ENCODE peak calls at places on chromosomes 13 and 19, in six cellular contexts. I is kidney epithelial cell, A is endodermal cell, W is PC-3, B is SK-N-SH, E is brain microvascular endothelial cell. J is an unnamed sample.

GRCh38 chr13:52127783-52128702 is 830 bp downstream of the NEK5 start:
- DNase-seq in I (no peak), A (peak; percentile 88), W (peak; percentile 79), B (peak; percentile 84), E (peak; percentile 48), J (peak; percentile 45)

GRCh38 chr13:41456768-41457588 is at the start of gene RGCC:
- DNase-seq in I (no peak), A (peak; percentile 89), W (peak; percentile 56), B (peak; percentile 85), E (peak; percentile 61), J (no peak)

GRCh38 chr13:87661471-87661870 is 9.7 kb upstream of the SLITRK5 start:
- DNase-seq in I (peak; percentile 49), A (no peak), W (peak; percentile 70), B (no peak), E (no peak), J (peak; percentile 80)

GRCh38 chr13:42735011-42735410 is 46.4 kb upstream of the FAM216B start:
- DNase-seq in I (no peak), A (no peak), W (no peak), B (no peak), E (no peak), J (no peak)

GRCh38 chr19:1250374-1251232 is 2.2 kb downstream of the MIDN start:
- DNase-seq in I (no peak), A (peak; percentile 84), W (no peak), B (peak; percentile 73), E (peak; percentile 40), J (no peak)

GRCh38 chr19:5205388-5205787 is 135.2 kb downstream of the PTPRS start:
- DNase-seq in I (no peak), A (no peak), W (no peak), B (no peak), E (no peak), J (no peak)

GRCh38 chr19:40282920-40283319 is 2.2 kb downstream of the AKT2 start:
- DNase-seq in I (no peak), A (no peak), W (no peak), B (no peak), E (no peak), J (no peak)

GRCh38 chr13:44519642-44520041 is 56.5 kb downstream of the TSC22D1 start:
- DNase-seq in I (no peak), A (no peak), W (no peak), B (no peak), E (no peak), J (no peak)

GRCh38 chr13:35840991-35841604 is 290.1 kb downstream of the DCLK1 start:
- DNase-seq in I (no peak), A (no peak), W (no peak), B (no peak), E (no peak), J (no peak)

GRCh38 chr19:1251503-1252220 is 3.3 kb downstream of the MIDN start:
- DNase-seq in I (no peak), A (peak; percentile 71), W (no peak), B (peak; percentile 65), E (no peak), J (no peak)

GRCh38 chr19:42553292-42554045 is 25.2 kb upstream of the CEACAM1 start:
- DNase-seq in I (peak; percentile 28), A (no peak), W (peak; percentile 38), B (no peak), E (peak; percentile 71), J (peak; percentile 26)

GRCh38 chr13:77384999-77385398 is 58.1 kb upstream of the MYCBP2 start:
- DNase-seq in I (no peak), A (no peak), W (no peak), B (no peak), E (no peak), J (no peak)

GRCh38 chr19:32675720-32676185 is at the start of gene RGS9BP:
- DNase-seq in I (no peak), A (peak; percentile 77), W (peak; percentile 61), B (peak; percentile 88), E (peak; percentile 39), J (no peak)

GRCh38 chr13:32988588-32989256 is 27.5 kb upstream of the KL start:
- DNase-seq in I (no peak), A (no peak), W (no peak), B (no peak), E (no peak), J (no peak)

GRCh38 chr13:112056284-112056727 is 10.6 kb upstream of the SOX1 start:
- DNase-seq in I (no peak), A (peak; percentile 81), W (no peak), B (peak; percentile 38), E (no peak), J (no peak)

DNA sequence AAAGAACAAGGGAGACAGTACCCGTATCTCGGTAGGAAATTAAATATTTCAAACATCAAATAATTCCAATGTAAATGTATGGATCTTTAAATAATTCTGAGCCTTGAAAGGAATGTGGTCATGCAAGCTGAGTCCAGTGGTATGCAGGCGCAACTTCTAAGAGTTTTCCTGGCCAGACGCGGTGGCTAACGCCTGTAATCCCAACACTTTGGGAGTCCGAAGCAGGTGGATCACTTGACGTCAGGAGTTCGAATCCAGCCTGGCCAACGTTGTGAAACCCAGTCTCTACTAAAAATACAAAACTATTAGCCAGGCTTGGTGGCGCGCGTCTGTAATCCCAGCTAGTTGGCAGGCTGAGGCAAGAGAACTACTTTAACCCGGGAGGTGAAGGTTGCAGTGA is 1.1 kb upstream of the ZNF845 start:
- DNase-seq in I (no peak), A (no peak), W (no peak), B (no peak), E (no peak), J (no peak)
- H3K4me3 ChIP-seq in I (no peak overlapping the region), A (no peak overlapping the region), W (peak overlapping the region; percentile 79), B (peak overlapping the region; percentile 73), E (no peak overlapping the region), J (peak overlapping the region; percentile 95)

DNA sequence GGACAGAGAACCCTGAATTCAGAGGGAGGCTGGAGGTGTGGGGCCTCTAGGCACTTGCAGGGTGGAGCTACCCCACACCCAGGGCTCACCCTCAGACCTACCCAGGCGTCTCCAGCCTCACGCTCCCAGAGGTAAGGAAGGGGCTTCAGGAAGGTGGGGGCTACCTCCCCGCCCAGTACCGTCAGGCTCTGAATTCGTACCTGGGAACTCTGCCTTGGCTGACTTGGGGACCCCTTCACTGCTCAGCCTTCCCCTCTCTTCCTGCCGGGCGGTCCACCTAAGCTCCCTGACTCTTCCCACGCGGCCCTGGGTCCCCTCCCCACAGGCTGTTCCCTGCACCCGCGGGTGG is 28.5 kb upstream of the PARP4 start:
- DNase-seq in I (no peak), A (no peak), W (no peak), B (no peak), E (no peak), J (no peak)
- TF ChIP-seq CTCF in I (no peak), A (no peak), W (peak; percentile 7), B (no peak), E (no peak), J (no peak)

GRCh38 chr19:51418707-51419106 is 1.3 kb upstream of the SIGLEC10 start:
- DNase-seq in I (no peak), A (no peak), W (no peak), B (no peak), E (no peak), J (no peak)

GRCh38 chr19:51417107-51417806 is at the start of gene SIGLEC10:
- DNase-seq in I (no peak), A (peak; percentile 52), W (peak; percentile 46), B (no peak), E (no peak), J (no peak)

GRCh38 chr19:51422053-51422448 is 4.6 kb upstream of the SIGLEC10 start:
- DNase-seq in I (peak; percentile 5), A (peak; percentile 99), W (peak; percentile 96), B (peak; percentile 91), E (peak; percentile 72), J (peak; percentile 6)

GRCh38 chr19:51417807-51418152 is 338 bp upstream of the SIGLEC10 start:
- DNase-seq in I (no peak), A (no peak), W (no peak), B (no peak), E (no peak), J (no peak)

GRCh38 chr19:51421229-51422052 is 4.0 kb upstream of the SIGLEC10 start:
- DNase-seq in I (no peak), A (no peak), W (no peak), B (no peak), E (no peak), J (no peak)
- H3K4me3 ChIP-seq in I (no peak overlapping the region), A (no peak overlapping the region), W (no peak overlapping the region), B (no peak overlapping the region), E (no peak overlapping the region), J (no peak overlapping the region)

GRCh38 chr19:17002455-17002854 is 24.2 kb downstream of the CPAMD8 start:
- DNase-seq in I (no peak), A (no peak), W (no peak), B (no peak), E (no peak), J (no peak)
- TF ChIP-seq CTCF in I (no peak), A (no peak), W (no peak), B (no peak), E (no peak), J (no peak)

DNA sequence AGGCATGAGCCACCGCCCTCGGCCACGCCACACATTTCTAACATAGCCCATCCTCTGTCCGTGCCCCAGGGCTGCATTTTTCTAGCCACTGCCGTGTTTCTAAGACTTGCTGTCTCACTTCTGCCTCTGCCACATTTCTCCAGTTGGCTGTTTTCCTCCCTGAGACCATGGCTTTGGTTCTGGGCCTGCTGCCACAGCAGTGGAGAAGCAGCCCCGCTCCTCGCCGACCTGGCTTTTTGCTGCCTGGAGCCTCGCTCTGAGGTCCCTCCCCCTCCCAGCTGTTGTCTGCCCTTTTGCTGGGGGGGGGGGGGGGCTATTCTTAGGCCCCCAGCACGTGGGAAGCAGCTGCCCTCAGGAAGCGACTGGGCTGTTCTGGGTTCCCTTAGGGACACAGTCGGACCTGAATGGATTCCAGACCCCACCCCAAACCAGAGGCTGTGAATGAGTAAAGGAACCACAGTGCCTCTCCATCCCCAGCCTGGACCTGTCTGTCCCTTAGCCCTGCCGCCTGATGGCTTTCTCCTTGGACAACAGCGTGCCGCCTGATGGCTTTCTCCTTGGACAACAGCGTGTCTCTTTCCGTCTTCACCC is 3.3 kb downstream of the GYS1 start:
- DNase-seq in I (no peak), A (no peak), W (no peak), B (no peak), E (no peak), J (no peak)
- H3K4me3 ChIP-seq in I (no peak overlapping the region), A (no peak overlapping the region), W (no peak overlapping the region), B (no peak overlapping the region), E (no peak overlapping the region), J (no peak overlapping the region)

GRCh38 chr13:63448654-63449053 is 2033.0 kb upstream of the PCDH20 start:
- DNase-seq in I (no peak), A (no peak), W (no peak), B (no peak), E (no peak), J (no peak)

GRCh38 chr13:63449549-63449948 is 2033.9 kb upstream of the PCDH20 start:
- DNase-seq in I (no peak), A (no peak), W (no peak), B (no peak), E (no peak), J (no peak)

GRCh38 chr13:63446329-63446728 is 2030.7 kb upstream of the PCDH20 start:
- DNase-seq in I (no peak), A (no peak), W (no peak), B (no peak), E (no peak), J (no peak)
- TF ChIP-seq CTCF in I (no peak), A (no peak), W (no peak), B (no peak), E (no peak), J (no peak)

GRCh38 chr13:59532405-59532804 is 631.3 kb downstream of the DIAPH3 start:
- DNase-seq in I (peak; percentile 14), A (no peak), W (peak; percentile 52), B (no peak), E (no peak), J (no peak)
- H3K4me3 ChIP-seq in I (no peak overlapping the region), A (no peak overlapping the region), W (no peak overlapping the region), B (no peak overlapping the region), E (no peak overlapping the region), J (no peak overlapping the region)

GRCh38 chr13:31629085-31629785 is 110.1 kb upstream of the RXFP2 start:
- DNase-seq in I (no peak), A (no peak), W (peak; percentile 6), B (no peak), E (peak; percentile 76), J (no peak)
- TF ChIP-seq CTCF in I (no peak), A (no peak), W (no peak), B (no peak), E (no peak), J (no peak)

J was measured in astrocyte of the cerebellum.